ENCODE peak calls at places on chromosomes 16 and 17, in ten cellular contexts. I is K562, D is ovary, K is right lobe of liver, R is heart left ventricle, O is IMR-90, C is suprapubic skin, Q is tibial nerve, W is adrenal gland, Z is uterus. X is an unnamed sample. For H3K9me3, the result is how much of the 10 kb centered on the place peaks cover.

GRCh38 chr16:86669937-86670772 is 91.8 kb downstream of the FOXL1 start:
- DNase-seq in I (no peak), D (no peak), K (no peak), R (no peak), O (peak), C (no peak), Q (peak), W (no peak), Z (no peak), X (no peak)

GRCh38 chr16:11524098-11524760 is 62.5 kb downstream of the LITAF start:
- DNase-seq in I (no peak), D (no peak), K (peak), R (no peak), O (no peak), C (no peak), Q (no peak), W (no peak), Z (no peak), X (no peak)

GRCh38 chr17:2064980-2065785 is 10.3 kb downstream of the HIC1 start:
- DNase-seq in I (peak), D (peak), K (no peak), R (no peak), O (peak), C (no peak), Q (no peak), W (peak), Z (peak), X (peak)

GRCh38 chr17:67496286-67496685 is 119.2 kb downstream of the PITPNC1 start:
- DNase-seq in I (no peak), D (peak), K (no peak), R (no peak), O (peak), C (no peak), Q (no peak), W (no peak), Z (no peak), X (no peak)

GRCh38 chr16:79229371-79229770 is 371.2 kb downstream of the MAF start:
- DNase-seq in I (no peak), D (no peak), K (no peak), R (no peak), O (no peak), C (no peak), Q (no peak), W (no peak), Z (peak), X (no peak)

GRCh38 chr17:81003711-81004335 is 12.2 kb downstream of the CHMP6 start:
- DNase-seq in I (peak), D (no peak), K (peak), R (no peak), O (no peak), C (no peak), Q (no peak), W (no peak), Z (peak), X (peak)

GRCh38 chr17:80822021-80822699 is 169.5 kb upstream of the CHMP6 start:
- DNase-seq in I (no peak), D (no peak), K (no peak), R (no peak), O (no peak), C (no peak), Q (no peak), W (peak), Z (no peak), X (no peak)

GRCh38 chr16:2186064-2186463 is 10.3 kb downstream of the CASKIN1 start:
- DNase-seq in I (no peak), D (no peak), K (no peak), R (no peak), O (no peak), C (no peak), Q (no peak), W (no peak), Z (no peak), X (no peak)

GRCh38 chr17:63635787-63636186 is 13.6 kb downstream of the MAP3K3 start:
- DNase-seq in I (no peak), D (no peak), K (no peak), R (no peak), O (no peak), C (no peak), Q (no peak), W (no peak), Z (no peak), X (no peak)

GRCh38 chr17:36611345-36612072 is 10.1 kb downstream of the MRM1 start:
- DNase-seq in I (peak), D (no peak), K (no peak), R (no peak), O (peak), C (no peak), Q (no peak), W (peak), Z (no peak), X (no peak)

GRCh38 chr16:47018223-47018891 is 44.9 kb upstream of the DNAJA2 start:
- DNase-seq in I (peak), D (no peak), K (peak), R (peak), O (peak), C (no peak), Q (no peak), W (peak), Z (no peak), X (peak)

GRCh38 chr16:70746708-70747424 is 54.1 kb downstream of the VAC14 start:
- DNase-seq in I (peak), D (peak), K (peak), R (peak), O (peak), C (no peak), Q (no peak), W (peak), Z (peak), X (peak)

GRCh38 chr17:31308372-31308905 is 5.4 kb downstream of the EVI2B start:
- DNase-seq in I (no peak), D (no peak), K (no peak), R (no peak), O (no peak), C (no peak), Q (no peak), W (no peak), Z (no peak), X (no peak)

GRCh38 chr17:62895256-62895649 is 70.8 kb upstream of the TANC2 start:
- DNase-seq in I (no peak), D (no peak), K (no peak), R (no peak), O (no peak), C (no peak), Q (no peak), W (no peak), Z (no peak), X (no peak)

GRCh38 chr17:1907818-1908698 is 78.3 kb downstream of the RPA1 start:
- DNase-seq in I (no peak), D (no peak), K (peak), R (no peak), O (peak), C (no peak), Q (no peak), W (no peak), Z (no peak), X (no peak)

GRCh38 chr16:71610936-71611871 is 14.8 kb upstream of the MARVELD3 start:
- DNase-seq in I (peak), D (peak), K (peak), R (peak), O (peak), C (no peak), Q (peak), W (peak), Z (no peak), X (peak)

GRCh38 chr17:66126231-66126630 is 65.7 kb downstream of the CEP112 start:
- DNase-seq in I (no peak), D (no peak), K (no peak), R (no peak), O (peak), C (no peak), Q (no peak), W (no peak), Z (no peak), X (no peak)

GRCh38 chr16:68286153-68287074 is 22.1 kb downstream of the SLC7A6 start:
- DNase-seq in I (no peak), D (no peak), K (no peak), R (no peak), O (no peak), C (no peak), Q (no peak), W (no peak), Z (no peak), X (no peak)

DNA sequence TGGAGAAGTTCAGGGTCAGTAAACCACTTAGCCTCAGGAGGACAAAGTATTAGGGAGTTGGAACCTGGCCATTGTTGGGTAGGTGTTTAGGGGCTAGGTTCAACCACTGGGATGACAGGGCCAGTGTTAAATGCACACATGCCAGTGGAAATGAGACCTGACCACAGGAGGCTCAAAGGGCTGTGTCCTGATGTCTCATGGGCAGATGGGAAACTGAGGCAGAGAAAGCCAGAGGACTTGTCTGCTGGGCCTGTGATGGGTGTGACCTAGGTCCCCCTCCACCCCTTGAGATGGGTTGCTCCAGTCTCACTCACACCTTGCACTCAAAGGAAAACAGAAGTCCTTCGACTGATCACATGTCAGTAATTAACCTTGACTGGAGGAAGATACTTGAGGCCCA is 16.0 kb downstream of the CPNE2 start:
- DNase-seq in I (no peak), D (no peak), K (no peak), R (no peak), O (no peak), C (no peak), Q (no peak), W (no peak), Z (no peak), X (no peak)
- TF ChIP-seq POLR2A in I (no peak), D (no peak), K (no peak), R (no peak), O (no peak), C (no peak), Q (no peak), W (no peak), Z (no peak), X (no peak)

GRCh38 chr17:59310263-59310920 is 21.1 kb upstream of the YPEL2 start:
- DNase-seq in I (no peak), D (no peak), K (no peak), R (no peak), O (no peak), C (no peak), Q (no peak), W (no peak), Z (no peak), X (no peak)
- H3K9me3 ChIP-seq in I (under half), D (under half), K (under half), R (under half), O (under half), C (under half), Q (under half), W (under half), Z (under half), X (under half)

DNA sequence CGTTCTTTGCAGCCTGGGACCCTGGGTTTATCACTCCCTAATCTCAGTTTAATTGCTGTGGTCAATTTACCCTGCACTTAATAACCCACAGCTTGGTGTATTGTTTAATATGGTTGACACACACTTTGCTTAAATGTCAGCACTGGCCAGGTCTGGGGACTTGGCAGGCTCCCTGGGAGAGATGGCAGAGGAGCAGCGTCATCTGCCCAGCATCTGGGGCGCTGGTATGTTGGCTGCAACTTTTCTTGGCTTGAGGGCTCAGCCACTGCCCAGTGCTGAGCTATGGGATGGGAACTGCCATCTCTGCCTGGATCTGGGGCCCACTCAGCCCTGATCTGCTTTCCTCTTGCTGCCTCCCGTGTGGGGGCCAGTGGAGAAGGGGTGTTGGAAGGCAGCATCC is 115.7 kb upstream of the IRX3 start:
- DNase-seq in I (no peak), D (no peak), K (no peak), R (peak), O (no peak), C (no peak), Q (no peak), W (no peak), Z (no peak), X (no peak)
- TF ChIP-seq POLR2A in I (no peak), D (no peak), K (no peak), R (no peak), O (no peak), C (no peak), Q (no peak), W (no peak), Z (no peak), X (no peak)

DNA sequence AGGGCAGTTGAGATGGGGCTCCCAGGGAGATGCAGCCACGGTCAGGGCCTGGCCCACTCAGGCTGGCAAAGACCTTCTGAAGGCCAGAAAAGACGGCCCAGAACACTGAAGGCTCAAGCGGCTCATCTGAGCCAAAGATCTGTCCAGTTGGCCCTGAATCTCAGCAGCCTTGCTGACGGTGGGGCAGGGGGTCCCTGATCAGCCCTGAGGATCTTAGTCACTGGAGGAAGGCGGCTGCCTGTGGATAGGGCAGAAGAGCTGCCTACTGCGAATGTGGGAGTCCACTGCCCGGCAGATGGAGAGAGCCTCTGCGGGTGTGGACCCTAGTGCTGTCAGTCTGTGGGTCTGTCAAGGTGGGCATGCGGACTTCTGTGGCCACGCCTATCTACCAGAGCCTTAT is 1738.2 kb downstream of the TP53TG3F start:
- DNase-seq in I (no peak), D (no peak), K (no peak), R (no peak), O (no peak), C (peak), Q (no peak), W (no peak), Z (no peak), X (no peak)
- H3K9me3 ChIP-seq in I (under half), D (under half), K (under half), R (under half), O (under half), C (under half), Q (under half), W (under half), Z (under half), X (under half)

DNA sequence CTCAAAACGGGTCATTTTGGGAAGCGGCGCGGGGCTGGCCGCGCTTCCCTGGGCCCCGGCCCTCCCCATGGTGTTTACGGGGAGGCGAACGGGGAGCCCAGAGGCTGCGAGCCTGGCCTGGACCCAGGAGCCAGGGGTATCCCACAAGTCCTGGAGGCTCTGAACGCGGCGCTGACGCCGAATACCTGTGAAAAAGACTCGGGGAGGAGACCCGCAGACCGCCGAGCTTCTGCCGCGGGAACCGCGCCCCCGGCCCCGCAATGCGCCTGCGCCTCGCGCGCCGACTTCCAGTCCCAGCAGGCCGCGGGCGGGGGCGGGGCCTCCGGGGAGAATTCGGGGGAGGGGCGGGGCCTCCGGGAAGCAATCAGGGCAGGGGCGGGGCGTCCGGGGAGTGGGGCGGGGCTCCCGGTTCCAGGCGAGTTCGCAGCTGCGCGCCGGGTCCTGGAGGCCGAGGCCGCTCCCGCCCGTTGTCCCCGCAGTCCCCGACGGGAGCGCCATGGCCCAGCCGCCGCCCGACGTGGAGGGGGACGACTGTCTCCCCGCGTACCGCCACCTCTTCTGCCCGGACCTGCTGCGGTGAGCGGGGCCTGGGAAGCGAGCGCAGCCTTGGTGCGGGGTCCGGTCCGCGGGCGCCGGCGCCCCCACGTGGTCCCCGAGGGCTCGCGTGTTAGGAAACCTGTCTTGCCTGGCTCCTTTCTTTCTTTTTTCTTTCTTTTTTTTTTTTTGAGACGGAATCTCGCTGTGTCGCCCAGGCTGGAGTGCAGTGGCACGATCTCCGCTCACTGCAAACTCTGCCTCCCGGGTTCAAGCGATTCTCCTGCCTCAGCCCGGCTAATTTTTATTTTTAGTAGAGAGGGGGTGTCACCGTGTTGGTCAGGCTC is at the start of gene DECR2:
- DNase-seq in I (peak), D (peak), K (peak), R (peak), O (peak), C (peak), Q (peak), W (peak), Z (peak), X (peak)
- TF ChIP-seq POLR2A in I (peak), D (peak), K (peak), R (peak), O (peak), C (no peak), Q (peak), W (peak), Z (peak), X (peak)

DNA sequence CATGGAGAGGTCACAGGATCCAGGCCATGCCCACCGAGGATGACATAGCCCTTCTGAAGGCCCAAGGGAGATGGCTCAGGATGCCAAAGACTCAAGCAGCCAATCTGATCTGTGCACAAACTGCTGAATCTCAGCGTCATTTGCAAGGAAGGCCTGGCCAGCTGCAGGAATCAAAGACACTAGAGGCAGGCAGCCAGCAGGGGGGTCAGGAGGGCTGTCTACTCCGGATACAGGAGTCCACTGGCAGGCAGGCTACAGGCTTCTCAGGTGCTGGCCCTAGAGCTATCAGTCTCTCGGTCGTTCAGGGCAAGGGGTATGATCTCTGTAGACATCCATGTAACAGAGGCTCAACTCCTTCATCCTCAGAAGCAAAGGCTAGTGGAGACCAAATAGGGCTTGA is 1735.3 kb downstream of the TP53TG3F start:
- DNase-seq in I (no peak), D (no peak), K (no peak), R (no peak), O (no peak), C (no peak), Q (no peak), W (no peak), Z (no peak), X (no peak)
- H3K9me3 ChIP-seq in I (under half), D (under half), K (under half), R (under half), O (under half), C (under half), Q (under half), W (under half), Z (under half), X (under half)

X was measured in transverse colon.